ENCODE peak calls at places on chromosomes 16 and 17, in nine cellular contexts. C, T, K, N, H, S, U, Z and F are unnamed samples.

GRCh38 chr17:7352910-7353635 is 1.1 kb downstream of the KCTD11 start:
- DNase-seq in T (no peak), K (no peak), U (no peak), H (no peak), N (no peak), S (no peak), Z (no peak), C (no peak), F (no peak)

GRCh38 chr16:6891486-6891885 is 441.2 kb upstream of the RBFOX1 start:
- DNase-seq in C (no peak), H (no peak), Z (no peak), T (no peak), S (no peak), N (no peak), U (no peak), K (no peak), F (no peak)

GRCh38 chr16:87535457-87535854 is 42.6 kb upstream of the ZCCHC14 start:
- DNase-seq in T (no peak), S (no peak), C (no peak), U (no peak), K (no peak), H (no peak), Z (no peak), N (no peak), F (no peak)

GRCh38 chr16:31386157-31386984 is 6.8 kb upstream of the ITGAD start:
- DNase-seq in T (no peak), K (peak; percentile 18), C (no peak), N (peak; percentile 27), Z (no peak), U (peak; percentile 13), S (no peak), H (no peak), F (no peak)

GRCh38 chr17:75393523-75394331 is 11.8 kb downstream of the GRB2 start:
- DNase-seq in U (peak; percentile 98), S (peak; percentile 98), N (peak; percentile 99), C (peak; percentile 55), T (peak; percentile 99), H (peak; percentile 65), K (peak; percentile 73), Z (peak; percentile 97), F (peak; percentile 80)

GRCh38 chr17:64343071-64343774 is 47.4 kb downstream of the PECAM1 start:
- DNase-seq in H (no peak), T (no peak), U (no peak), Z (no peak), N (no peak), K (no peak), C (no peak), S (no peak), F (no peak)

GRCh38 chr16:21001262-21001661 is 100.7 kb downstream of the LYRM1 start:
- DNase-seq in N (peak; percentile 30), T (no peak), U (no peak), H (no peak), Z (no peak), C (no peak), S (peak; percentile 8), K (no peak), F (no peak)

GRCh38 chr17:560379-560935 is 154.2 kb downstream of the VPS53 start:
- DNase-seq in C (no peak), U (no peak), N (peak; percentile 59), K (no peak), H (no peak), Z (no peak), T (no peak), S (no peak), F (no peak)

GRCh38 chr16:75079346-75079926 is 37.1 kb downstream of the LDHD start:
- DNase-seq in H (no peak), Z (no peak), K (no peak), S (no peak), T (no peak), N (no peak), C (no peak), U (no peak), F (no peak)

GRCh38 chr16:82769845-82770244 is 143.1 kb downstream of the CDH13 start:
- DNase-seq in U (peak; percentile 33), Z (no peak), T (no peak), H (no peak), N (no peak), K (no peak), S (no peak), C (no peak), F (no peak)

GRCh38 chr17:74864866-74865395 is 5.2 kb upstream of the GRIN2C start:
- DNase-seq in Z (peak; percentile 68), S (peak; percentile 64), H (peak; percentile 46), U (peak; percentile 84), C (peak; percentile 63), K (peak; percentile 64), T (peak; percentile 75), N (peak; percentile 69), F (peak; percentile 86)

GRCh38 chr16:83390759-83391158 is 417.0 kb upstream of the HSBP1 start:
- DNase-seq in T (no peak), N (no peak), S (no peak), C (no peak), Z (no peak), K (no peak), U (no peak), H (no peak), F (no peak)

GRCh38 chr16:74455619-74456289 is 34.5 kb upstream of the CLEC18B start:
- DNase-seq in Z (no peak), K (no peak), C (no peak), T (no peak), S (no peak), H (no peak), N (peak; percentile 63), U (no peak), F (no peak)

GRCh38 chr17:33039874-33040273 is 48.2 kb downstream of the SPACA3 start:
- DNase-seq in K (no peak), H (no peak), T (no peak), C (no peak), S (no peak), U (no peak), Z (no peak), N (peak; percentile 70), F (no peak)

GRCh38 chr16:14063618-14064581 is 7.2 kb upstream of the MRTFB start:
- DNase-seq in U (no peak), C (no peak), H (no peak), K (no peak), T (no peak), N (peak; percentile 18), Z (no peak), S (no peak), F (no peak)

GRCh38 chr16:57483725-57484514 is 2.4 kb downstream of the DOK4 start:
- DNase-seq in C (no peak), K (no peak), H (no peak), N (no peak), T (no peak), Z (no peak), S (no peak), U (no peak), F (no peak)

GRCh38 chr16:57191056-57191536 is 5.0 kb downstream of the RSPRY1 start:
- DNase-seq in C (no peak), N (peak; percentile 74), U (no peak), K (no peak), Z (no peak), T (no peak), H (no peak), S (no peak), F (no peak)

GRCh38 chr16:55491691-55492090 is 12.7 kb downstream of the MMP2 start:
- DNase-seq in U (no peak), K (no peak), H (no peak), C (no peak), S (no peak), T (no peak), N (no peak), Z (no peak), F (no peak)

GRCh38 chr17:74443516-74444296 is 11.8 kb downstream of the GPRC5C start:
- DNase-seq in S (no peak), N (no peak), T (no peak), H (no peak), K (no peak), U (no peak), Z (no peak), C (no peak), F (no peak)

GRCh38 chr17:80675451-80676095 is 130.9 kb downstream of the RPTOR start:
- DNase-seq in C (no peak), U (no peak), N (no peak), S (no peak), Z (no peak), H (no peak), K (no peak), T (no peak), F (no peak)

GRCh38 chr16:46790599-46791270 is 40.2 kb downstream of the C16orf87 start:
- DNase-seq in U (no peak), K (no peak), S (no peak), C (no peak), T (no peak), N (no peak), Z (no peak), H (no peak), F (no peak)

GRCh38 chr17:57515662-57516211 is 229.4 kb downstream of the CCDC182 start:
- DNase-seq in S (no peak), N (no peak), K (no peak), T (no peak), H (no peak), C (no peak), U (no peak), Z (no peak), F (no peak)

GRCh38 chr17:44105483-44105882 is 18.0 kb downstream of the HDAC5 start:
- DNase-seq in T (no peak), N (no peak), C (no peak), H (no peak), K (no peak), S (no peak), U (no peak), Z (no peak), F (peak; percentile 76)

GRCh38 chr16:8579559-8579958 is 10.8 kb downstream of the TMEM114 start:
- DNase-seq in H (no peak), C (no peak), Z (no peak), K (no peak), N (no peak), U (no peak), S (no peak), T (no peak), F (no peak)

GRCh38 chr16:46891910-46892309 is 7.7 kb downstream of the GPT2 start:
- DNase-seq in S (no peak), Z (no peak), U (no peak), N (no peak), H (no peak), T (no peak), K (no peak), C (no peak), F (no peak)

GRCh38 chr17:72502111-72502939 is 381.5 kb downstream of the SOX9 start:
- DNase-seq in Z (no peak), K (no peak), H (no peak), U (peak; percentile 46), N (peak; percentile 24), C (no peak), T (no peak), S (no peak), F (no peak)

GRCh38 chr16:17343028-17343427 is 127.7 kb downstream of the XYLT1 start:
- DNase-seq in H (peak; percentile 23), N (no peak), K (no peak), Z (no peak), C (no peak), T (no peak), S (peak; percentile 94), U (no peak), F (no peak)

GRCh38 chr16:70395345-70395901 is 43.5 kb downstream of the ST3GAL2 start:
- DNase-seq in K (peak; percentile 45), H (peak; percentile 31), U (no peak), C (peak; percentile 45), T (peak; percentile 63), Z (no peak), S (peak; percentile 61), N (peak; percentile 57), F (peak; percentile 50)

GRCh38 chr16:7321661-7322060 is 11.0 kb upstream of the RBFOX1 start:
- DNase-seq in S (no peak), N (no peak), Z (no peak), K (no peak), U (no peak), T (no peak), H (no peak), C (no peak), F (no peak)

GRCh38 chr17:51803161-51803560 is 355.4 kb downstream of the CA10 start:
- DNase-seq in Z (no peak), H (no peak), K (no peak), U (no peak), S (no peak), T (no peak), C (no peak), N (no peak), F (no peak)

GRCh38 chr16:49599281-49599680 is 225.7 kb downstream of the C16orf78 start:
- DNase-seq in H (no peak), K (no peak), Z (peak; percentile 4), S (no peak), U (no peak), N (no peak), C (no peak), T (no peak), F (no peak)